ENCODE peak calls at places on chromosomes 1 and 21, in six cellular contexts. P is KBM-7, I is fibroblast of mammary gland, Z is foreskin fibroblast, G is T-helper 2 cell, Q is GM23338. C is an unnamed sample.

GRCh38 chr21:30480145-30480544 is at the start of gene KRTAP19-1:
- DNase-seq in P (no peak), I (no peak), Z (no peak), G (no peak), Q (no peak), C (no peak)

GRCh38 chr1:41525891-41526587 is 41.6 kb upstream of the EDN2 start:
- DNase-seq in P (no peak), I (no peak), Z (no peak), G (no peak), Q (no peak), C (no peak)

GRCh38 chr1:208179303-208179702 is 64.9 kb downstream of the PLXNA2 start:
- DNase-seq in P (no peak), I (no peak), Z (peak; percentile 46), G (no peak), Q (no peak), C (no peak)

GRCh38 chr1:70207492-70207891 is 2.1 kb upstream of the LRRC40 start:
- DNase-seq in P (no peak), I (no peak), Z (no peak), G (no peak), Q (no peak), C (no peak)

GRCh38 chr1:228400692-228401454 is 5.8 kb downstream of the TRIM11 start:
- DNase-seq in P (no peak), I (no peak), Z (no peak), G (no peak), Q (no peak), C (no peak)

GRCh38 chr1:81730881-81731280 is 69.9 kb upstream of the ADGRL2 start:
- DNase-seq in P (no peak), I (no peak), Z (no peak), G (no peak), Q (no peak), C (no peak)

GRCh38 chr1:39919545-39919944 is 17.8 kb upstream of the MYCL start:
- DNase-seq in P (peak; percentile 90), I (peak; percentile 67), Z (peak; percentile 78), G (no peak), Q (peak; percentile 95), C (peak; percentile 87)

GRCh38 chr21:35217504-35218060 is 168.5 kb upstream of the RUNX1 start:
- DNase-seq in P (no peak), I (peak; percentile 85), Z (peak; percentile 94), G (no peak), Q (peak; percentile 30), C (peak; percentile 89)

GRCh38 chr1:17890056-17890814 is 135.1 kb downstream of the ACTL8 start:
- DNase-seq in P (no peak), I (no peak), Z (no peak), G (no peak), Q (no peak), C (no peak)

GRCh38 chr1:7629465-7630195 is 141.5 kb upstream of the VAMP3 start:
- DNase-seq in P (no peak), I (no peak), Z (no peak), G (no peak), Q (no peak), C (no peak)

GRCh38 chr1:61561666-61562065 is 163.3 kb downstream of the TM2D1 start:
- DNase-seq in P (no peak), I (peak; percentile 68), Z (peak; percentile 76), G (no peak), Q (no peak), C (no peak)

GRCh38 chr1:1361982-1362423 is 3.6 kb upstream of the MXRA8 start:
- DNase-seq in P (no peak), I (peak; percentile 84), Z (peak; percentile 96), G (no peak), Q (peak; percentile 62), C (no peak)

GRCh38 chr21:33461538-33462250 is 18.1 kb downstream of the TMEM50B start:
- DNase-seq in P (no peak), I (no peak), Z (no peak), G (no peak), Q (no peak), C (no peak)

GRCh38 chr21:36297938-36298572 is 21.9 kb upstream of the MORC3 start:
- DNase-seq in P (peak; percentile 84), I (no peak), Z (peak; percentile 58), G (no peak), Q (no peak), C (peak; percentile 56)

GRCh38 chr1:241442686-241443085 is 76.9 kb downstream of the FH start:
- DNase-seq in P (no peak), I (no peak), Z (no peak), G (no peak), Q (no peak), C (no peak)

GRCh38 chr1:85606414-85606800 is 25.8 kb downstream of the CCN1 start:
- DNase-seq in P (no peak), I (peak; percentile 21), Z (peak; percentile 15), G (no peak), Q (no peak), C (no peak)

GRCh38 chr1:179805291-179806195 is 62.5 kb downstream of the FAM163A start:
- DNase-seq in P (no peak), I (peak; percentile 22), Z (no peak), G (no peak), Q (no peak), C (no peak)

GRCh38 chr1:164588388-164589341 is 29.7 kb downstream of the PBX1 start:
- DNase-seq in P (no peak), I (peak; percentile 70), Z (peak; percentile 80), G (no peak), Q (peak; percentile 89), C (no peak)

GRCh38 chr1:59498640-59499039 is 201.7 kb downstream of the FGGY start:
- DNase-seq in P (peak; percentile 25), I (peak; percentile 75), Z (peak; percentile 35), G (no peak), Q (no peak), C (no peak)

GRCh38 chr1:116740726-116741125 is 13.5 kb upstream of the CD2 start:
- DNase-seq in P (peak; percentile 51), I (no peak), Z (no peak), G (no peak), Q (no peak), C (no peak)

GRCh38 chr1:66262233-66262632 is 271.7 kb upstream of the SGIP1 start:
- DNase-seq in P (no peak), I (peak; percentile 63), Z (peak; percentile 85), G (no peak), Q (no peak), C (peak; percentile 79)

GRCh38 chr1:38191451-38191850 is 144.9 kb upstream of the POU3F1 start:
- DNase-seq in P (no peak), I (no peak), Z (peak; percentile 2), G (no peak), Q (no peak), C (no peak)

GRCh38 chr1:9731561-9731960 is 80.0 kb downstream of the PIK3CD start:
- DNase-seq in P (no peak), I (no peak), Z (no peak), G (no peak), Q (no peak), C (no peak)

GRCh38 chr1:161407451-161407985 is 39.8 kb upstream of the CFAP126 start:
- DNase-seq in P (no peak), I (no peak), Z (no peak), G (no peak), Q (no peak), C (no peak)

GRCh38 chr1:214615111-214615510 is 12.1 kb downstream of the CENPF start:
- DNase-seq in P (no peak), I (peak; percentile 53), Z (peak; percentile 35), G (no peak), Q (no peak), C (peak; percentile 22)

GRCh38 chr1:72271555-72272096 is 10.7 kb downstream of the NEGR1 start:
- DNase-seq in P (peak; percentile 73), I (no peak), Z (no peak), G (no peak), Q (no peak), C (no peak)

GRCh38 chr21:29104239-29104708 is 26.2 kb upstream of the MAP3K7CL start:
- DNase-seq in P (no peak), I (no peak), Z (peak; percentile 28), G (no peak), Q (no peak), C (no peak)

GRCh38 chr1:71987210-71987609 is 295.1 kb downstream of the NEGR1 start:
- DNase-seq in P (no peak), I (no peak), Z (no peak), G (no peak), Q (no peak), C (no peak)

GRCh38 chr1:41975850-41976569 is 57.3 kb upstream of the HIVEP3 start:
- DNase-seq in P (no peak), I (no peak), Z (no peak), G (no peak), Q (no peak), C (no peak)

GRCh38 chr1:203306970-203307541 is 1.7 kb downstream of the BTG2 start:
- DNase-seq in P (no peak), I (no peak), Z (no peak), G (no peak), Q (no peak), C (no peak)

GRCh38 chr1:23742670-23743286 is 493 bp upstream of the ELOA start:
- DNase-seq in P (no peak), I (no peak), Z (peak; percentile 55), G (no peak), Q (peak; percentile 75), C (no peak)

GRCh38 chr1:206907304-206907991 is 10.2 kb downstream of the IL24 start:
- DNase-seq in P (no peak), I (no peak), Z (no peak), G (no peak), Q (peak; percentile 81), C (no peak)